ENCODE peak calls at places on chromosome 3, in eight cellular contexts. S, E, Y, O, H, J, T and B are unnamed samples.

GRCh38 chr3:155302476-155302875 is 9.0 kb upstream of the STRIT1 start:
- DNase-seq in S (no peak), E (no peak), Y (no peak), O (no peak), H (no peak), J (no peak), T (peak), B (no peak)

GRCh38 chr3:85387913-85388510 is 429.2 kb downstream of the CADM2 start:
- DNase-seq in S (no peak), E (no peak), Y (no peak), O (no peak), H (no peak), J (no peak), T (no peak), B (peak)

GRCh38 chr3:42690191-42690590 is 4.9 kb downstream of the KLHL40 start:
- DNase-seq in S (no peak), E (no peak), Y (peak), O (no peak), H (no peak), J (no peak), T (no peak), B (no peak)

GRCh38 chr3:183369626-183370025 is 58.8 kb downstream of the MCF2L2 start:
- DNase-seq in S (no peak), E (no peak), Y (no peak), O (no peak), H (no peak), J (no peak), T (peak), B (no peak)

GRCh38 chr3:71658131-71658530 is 67.1 kb downstream of the EIF4E3 start:
- DNase-seq in S (no peak), E (peak), Y (peak), O (no peak), H (no peak), J (no peak), T (peak), B (no peak)

GRCh38 chr3:148708409-148708808 is 10.7 kb downstream of the AGTR1 start:
- DNase-seq in S (no peak), E (no peak), Y (no peak), O (no peak), H (no peak), J (no peak), T (no peak), B (peak)

GRCh38 chr3:114745322-114746240 is 401.5 kb downstream of the ZBTB20 start:
- DNase-seq in S (no peak), E (peak), Y (no peak), O (no peak), H (no peak), J (no peak), T (peak), B (peak)

GRCh38 chr3:107954845-107955244 is 136.0 kb downstream of the CD47 start:
- DNase-seq in S (no peak), E (no peak), Y (no peak), O (no peak), H (no peak), J (no peak), T (no peak), B (no peak)

GRCh38 chr3:75295013-75295412 is 369.1 kb upstream of the FRG2C start:
- DNase-seq in S (no peak), E (no peak), Y (no peak), O (no peak), H (no peak), J (no peak), T (no peak), B (peak)

GRCh38 chr3:45417949-45418847 is 29.8 kb downstream of the LARS2 start:
- DNase-seq in S (no peak), E (no peak), Y (no peak), O (no peak), H (no peak), J (no peak), T (peak), B (peak)

GRCh38 chr3:17741621-17742091 is 775 bp downstream of the TBC1D5 start:
- DNase-seq in S (no peak), E (peak), Y (no peak), O (no peak), H (no peak), J (no peak), T (no peak), B (no peak)

GRCh38 chr3:179703816-179704215 is 51.0 kb downstream of the USP13 start:
- DNase-seq in S (no peak), E (no peak), Y (no peak), O (no peak), H (no peak), J (no peak), T (no peak), B (no peak)

GRCh38 chr3:114499986-114500385 is 206.2 kb downstream of the TIGIT start:
- DNase-seq in S (no peak), E (peak), Y (no peak), O (no peak), H (no peak), J (no peak), T (peak), B (no peak)

GRCh38 chr3:109927161-109927560 is 589.8 kb upstream of the DPPA4 start:
- DNase-seq in S (no peak), E (peak), Y (no peak), O (no peak), H (no peak), J (no peak), T (peak), B (peak)

GRCh38 chr3:173009410-173009809 is 131.6 kb downstream of the SPATA16 start:
- DNase-seq in S (no peak), E (no peak), Y (no peak), O (no peak), H (no peak), J (no peak), T (no peak), B (peak)

GRCh38 chr3:12135029-12135634 is 23.6 kb downstream of the TIMP4 start:
- DNase-seq in S (peak), E (peak), Y (peak), O (peak), H (peak), J (peak), T (peak), B (peak)